ENCODE peak calls at places on chromosomes 4 and X, in ten cellular contexts. One of them, this sample, is unnamed.

GRCh38 chrX:30283456-30284200 is 25.6 kb downstream of the NR0B1 start:
- DNase-seq in choroid plexus epithelial cell: peak; percentile 83
- DNase-seq in left ventricle myocardium inferior: no peak
- DNase-seq in stomach: no peak
- DNase-seq in testis: no peak
- DNase-seq in MM.1S: no peak
- DNase-seq in AG04450: peak; percentile 53
- DNase-seq in sigmoid colon: no peak
- DNase-seq in kidney epithelial cell: peak; percentile 72
- DNase-seq in right lobe of liver: no peak
- DNase-seq in this sample: peak; percentile 74

GRCh38 chrX:69268637-69269036 is 103.4 kb upstream of the PJA1 start:
- DNase-seq in choroid plexus epithelial cell: no peak
- DNase-seq in left ventricle myocardium inferior: no peak
- DNase-seq in stomach: no peak
- DNase-seq in testis: no peak
- DNase-seq in MM.1S: no peak
- DNase-seq in AG04450: no peak
- DNase-seq in sigmoid colon: peak; percentile 0
- DNase-seq in kidney epithelial cell: no peak
- DNase-seq in right lobe of liver: no peak
- DNase-seq in this sample: no peak

GRCh38 chr4:163709601-163710000 is 215.1 kb downstream of the TMA16 start:
- DNase-seq in choroid plexus epithelial cell: no peak
- DNase-seq in left ventricle myocardium inferior: no peak
- DNase-seq in stomach: no peak
- DNase-seq in testis: no peak
- DNase-seq in MM.1S: no peak
- DNase-seq in AG04450: no peak
- DNase-seq in sigmoid colon: no peak
- DNase-seq in kidney epithelial cell: no peak
- DNase-seq in right lobe of liver: no peak
- DNase-seq in this sample: no peak

GRCh38 chr4:105126311-105127153 is 20.1 kb upstream of the TET2 start:
- DNase-seq in choroid plexus epithelial cell: peak; percentile 69
- DNase-seq in left ventricle myocardium inferior: no peak
- DNase-seq in stomach: no peak
- DNase-seq in testis: no peak
- DNase-seq in MM.1S: no peak
- DNase-seq in AG04450: no peak
- DNase-seq in sigmoid colon: no peak
- DNase-seq in kidney epithelial cell: no peak
- DNase-seq in right lobe of liver: no peak
- DNase-seq in this sample: no peak

GRCh38 chr4:95219109-95219508 is 329.7 kb downstream of the UNC5C start:
- DNase-seq in choroid plexus epithelial cell: peak; percentile 15
- DNase-seq in left ventricle myocardium inferior: no peak
- DNase-seq in stomach: no peak
- DNase-seq in testis: no peak
- DNase-seq in MM.1S: no peak
- DNase-seq in AG04450: peak; percentile 43
- DNase-seq in sigmoid colon: no peak
- DNase-seq in kidney epithelial cell: no peak
- DNase-seq in right lobe of liver: no peak
- DNase-seq in this sample: no peak

GRCh38 chr4:109701566-109702399 is 1.5 kb downstream of the CASP6 start:
- DNase-seq in choroid plexus epithelial cell: peak; percentile 15
- DNase-seq in left ventricle myocardium inferior: no peak
- DNase-seq in stomach: no peak
- DNase-seq in testis: no peak
- DNase-seq in MM.1S: peak; percentile 27
- DNase-seq in AG04450: no peak
- DNase-seq in sigmoid colon: no peak
- DNase-seq in kidney epithelial cell: no peak
- DNase-seq in right lobe of liver: no peak
- DNase-seq in this sample: no peak

GRCh38 chr4:25913056-25913850 is 767 bp upstream of the SMIM20 start:
- DNase-seq in choroid plexus epithelial cell: no peak
- DNase-seq in left ventricle myocardium inferior: peak; percentile 38
- DNase-seq in stomach: peak; percentile 31
- DNase-seq in testis: peak; percentile 30
- DNase-seq in MM.1S: peak; percentile 33
- DNase-seq in AG04450: no peak
- DNase-seq in sigmoid colon: peak; percentile 76
- DNase-seq in kidney epithelial cell: no peak
- DNase-seq in right lobe of liver: peak; percentile 59
- DNase-seq in this sample: no peak

GRCh38 chrX:7147978-7148824 is at the start of gene PUDP:
- DNase-seq in choroid plexus epithelial cell: peak; percentile 80
- DNase-seq in left ventricle myocardium inferior: peak; percentile 82
- DNase-seq in stomach: peak; percentile 95
- DNase-seq in testis: peak; percentile 86
- DNase-seq in MM.1S: peak; percentile 87
- DNase-seq in AG04450: peak; percentile 55
- DNase-seq in sigmoid colon: peak; percentile 94
- DNase-seq in kidney epithelial cell: no peak
- DNase-seq in right lobe of liver: peak; percentile 94
- DNase-seq in this sample: no peak

GRCh38 chr4:116926631-116927295 is 158.6 kb downstream of the TRAM1L1 start:
- DNase-seq in choroid plexus epithelial cell: no peak
- DNase-seq in left ventricle myocardium inferior: no peak
- DNase-seq in stomach: no peak
- DNase-seq in testis: no peak
- DNase-seq in MM.1S: no peak
- DNase-seq in AG04450: no peak
- DNase-seq in sigmoid colon: no peak
- DNase-seq in kidney epithelial cell: peak; percentile 7
- DNase-seq in right lobe of liver: no peak
- DNase-seq in this sample: no peak

GRCh38 chrX:43970528-43970927 is 2.7 kb downstream of the NDP start:
- DNase-seq in choroid plexus epithelial cell: no peak
- DNase-seq in left ventricle myocardium inferior: no peak
- DNase-seq in stomach: no peak
- DNase-seq in testis: no peak
- DNase-seq in MM.1S: no peak
- DNase-seq in AG04450: no peak
- DNase-seq in sigmoid colon: no peak
- DNase-seq in kidney epithelial cell: no peak
- DNase-seq in right lobe of liver: no peak
- DNase-seq in this sample: no peak

GRCh38 chrX:11745881-11746280 is 12.2 kb upstream of the MSL3 start:
- DNase-seq in choroid plexus epithelial cell: no peak
- DNase-seq in left ventricle myocardium inferior: no peak
- DNase-seq in stomach: no peak
- DNase-seq in testis: no peak
- DNase-seq in MM.1S: no peak
- DNase-seq in AG04450: no peak
- DNase-seq in sigmoid colon: no peak
- DNase-seq in kidney epithelial cell: no peak
- DNase-seq in right lobe of liver: no peak
- DNase-seq in this sample: no peak

GRCh38 chr4:23235613-23236390 is 543.1 kb downstream of the GBA3 start:
- DNase-seq in choroid plexus epithelial cell: no peak
- DNase-seq in left ventricle myocardium inferior: no peak
- DNase-seq in stomach: no peak
- DNase-seq in testis: no peak
- DNase-seq in MM.1S: no peak
- DNase-seq in AG04450: no peak
- DNase-seq in sigmoid colon: no peak
- DNase-seq in kidney epithelial cell: no peak
- DNase-seq in right lobe of liver: no peak
- DNase-seq in this sample: no peak

GRCh38 chr4:98609946-98610345 is 48.5 kb downstream of the TSPAN5 start:
- DNase-seq in choroid plexus epithelial cell: peak; percentile 48
- DNase-seq in left ventricle myocardium inferior: no peak
- DNase-seq in stomach: no peak
- DNase-seq in testis: no peak
- DNase-seq in MM.1S: no peak
- DNase-seq in AG04450: peak; percentile 6
- DNase-seq in sigmoid colon: no peak
- DNase-seq in kidney epithelial cell: no peak
- DNase-seq in right lobe of liver: no peak
- DNase-seq in this sample: no peak

DNA sequence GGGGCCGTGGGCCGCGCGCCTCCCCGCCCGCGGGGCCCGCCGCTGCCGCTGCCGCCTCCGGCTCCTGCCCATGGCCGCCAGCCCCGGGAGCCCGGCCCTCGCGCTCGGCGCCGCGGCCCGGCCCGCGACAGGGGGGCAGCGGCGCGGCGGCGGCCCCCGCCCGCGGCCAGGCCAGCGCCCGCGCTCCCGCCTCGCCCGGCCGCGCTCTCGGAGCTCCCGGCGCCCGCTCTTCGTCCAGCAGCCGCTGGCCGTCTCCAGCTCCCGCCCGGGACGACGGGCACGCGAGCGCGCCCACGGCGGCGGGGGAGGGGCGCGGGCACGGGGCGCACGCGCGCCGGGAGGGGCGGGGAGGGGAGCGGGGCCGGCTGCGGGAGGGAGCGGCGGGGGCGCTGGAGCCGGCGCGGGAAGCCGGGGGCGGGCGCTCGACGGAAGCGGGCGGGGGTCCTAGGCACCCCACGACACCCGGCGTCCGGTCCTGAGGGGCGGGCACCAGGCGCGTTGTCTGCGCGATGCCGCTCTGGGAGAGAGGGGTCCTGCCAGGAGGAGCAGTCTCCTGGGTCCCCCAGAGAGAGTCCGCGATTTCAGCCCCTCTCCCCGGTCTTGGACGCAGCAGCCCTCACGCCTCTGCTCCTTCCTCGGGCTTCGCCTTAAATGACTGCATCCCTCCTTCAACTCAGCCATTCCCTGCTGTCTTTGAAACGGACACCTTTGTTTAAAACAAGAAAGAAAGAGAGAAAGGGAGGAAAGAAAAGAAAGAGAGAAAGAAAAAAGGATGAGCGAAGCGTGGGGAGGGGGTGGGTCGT is 489 bp upstream of the PDZD4 start:
- DNase-seq in choroid plexus epithelial cell: no peak
- DNase-seq in left ventricle myocardium inferior: no peak
- DNase-seq in stomach: no peak
- DNase-seq in testis: no peak
- DNase-seq in MM.1S: no peak
- DNase-seq in AG04450: no peak
- DNase-seq in sigmoid colon: no peak
- DNase-seq in kidney epithelial cell: no peak
- DNase-seq in right lobe of liver: no peak
- DNase-seq in this sample: no peak
- H3K4me3 ChIP-seq in choroid plexus epithelial cell: no peak overlapping the region
- H3K4me3 ChIP-seq in left ventricle myocardium inferior: peak overlapping the region; percentile 65
- H3K4me3 ChIP-seq in stomach: peak overlapping the region; percentile 53
- H3K4me3 ChIP-seq in testis: no peak overlapping the region
- H3K4me3 ChIP-seq in MM.1S: no peak overlapping the region
- H3K4me3 ChIP-seq in AG04450: no peak overlapping the region
- H3K4me3 ChIP-seq in sigmoid colon: peak overlapping the region; percentile 59
- H3K4me3 ChIP-seq in kidney epithelial cell: no peak overlapping the region
- H3K4me3 ChIP-seq in right lobe of liver: no peak overlapping the region
- H3K4me3 ChIP-seq in this sample: no peak overlapping the region

GRCh38 chrX:138018145-138018799 is 452.3 kb downstream of the ZIC3 start:
- DNase-seq in choroid plexus epithelial cell: peak; percentile 0
- DNase-seq in left ventricle myocardium inferior: no peak
- DNase-seq in stomach: no peak
- DNase-seq in testis: no peak
- DNase-seq in MM.1S: no peak
- DNase-seq in AG04450: no peak
- DNase-seq in sigmoid colon: no peak
- DNase-seq in kidney epithelial cell: no peak
- DNase-seq in right lobe of liver: no peak
- DNase-seq in this sample: no peak
- TF ChIP-seq CTCF in choroid plexus epithelial cell: no peak
- TF ChIP-seq CTCF in left ventricle myocardium inferior: no peak
- TF ChIP-seq CTCF in stomach: no peak
- TF ChIP-seq CTCF in testis: no peak
- TF ChIP-seq CTCF in MM.1S: no peak
- TF ChIP-seq CTCF in AG04450: no peak
- TF ChIP-seq CTCF in sigmoid colon: no peak
- TF ChIP-seq CTCF in kidney epithelial cell: no peak
- TF ChIP-seq CTCF in right lobe of liver: no peak
- TF ChIP-seq CTCF in this sample: no peak

GRCh38 chrX:16633754-16634153 is 16.2 kb upstream of the S100G start:
- DNase-seq in choroid plexus epithelial cell: peak; percentile 58
- DNase-seq in left ventricle myocardium inferior: no peak
- DNase-seq in stomach: no peak
- DNase-seq in testis: no peak
- DNase-seq in MM.1S: no peak
- DNase-seq in AG04450: no peak
- DNase-seq in sigmoid colon: no peak
- DNase-seq in kidney epithelial cell: no peak
- DNase-seq in right lobe of liver: no peak
- DNase-seq in this sample: no peak

GRCh38 chrX:16635040-16635439 is 14.9 kb upstream of the S100G start:
- DNase-seq in choroid plexus epithelial cell: no peak
- DNase-seq in left ventricle myocardium inferior: no peak
- DNase-seq in stomach: no peak
- DNase-seq in testis: no peak
- DNase-seq in MM.1S: no peak
- DNase-seq in AG04450: no peak
- DNase-seq in sigmoid colon: no peak
- DNase-seq in kidney epithelial cell: no peak
- DNase-seq in right lobe of liver: no peak
- DNase-seq in this sample: no peak

GRCh38 chrX:16628954-16629595 is 20.9 kb upstream of the S100G start:
- DNase-seq in choroid plexus epithelial cell: peak; percentile 10
- DNase-seq in left ventricle myocardium inferior: no peak
- DNase-seq in stomach: no peak
- DNase-seq in testis: no peak
- DNase-seq in MM.1S: no peak
- DNase-seq in AG04450: no peak
- DNase-seq in sigmoid colon: no peak
- DNase-seq in kidney epithelial cell: no peak
- DNase-seq in right lobe of liver: no peak
- DNase-seq in this sample: no peak
- H3K4me3 ChIP-seq in choroid plexus epithelial cell: no peak overlapping the region
- H3K4me3 ChIP-seq in left ventricle myocardium inferior: no peak overlapping the region
- H3K4me3 ChIP-seq in stomach: no peak overlapping the region
- H3K4me3 ChIP-seq in testis: no peak overlapping the region
- H3K4me3 ChIP-seq in MM.1S: no peak overlapping the region
- H3K4me3 ChIP-seq in AG04450: no peak overlapping the region
- H3K4me3 ChIP-seq in sigmoid colon: no peak overlapping the region
- H3K4me3 ChIP-seq in kidney epithelial cell: no peak overlapping the region
- H3K4me3 ChIP-seq in right lobe of liver: no peak overlapping the region
- H3K4me3 ChIP-seq in this sample: no peak overlapping the region

DNA sequence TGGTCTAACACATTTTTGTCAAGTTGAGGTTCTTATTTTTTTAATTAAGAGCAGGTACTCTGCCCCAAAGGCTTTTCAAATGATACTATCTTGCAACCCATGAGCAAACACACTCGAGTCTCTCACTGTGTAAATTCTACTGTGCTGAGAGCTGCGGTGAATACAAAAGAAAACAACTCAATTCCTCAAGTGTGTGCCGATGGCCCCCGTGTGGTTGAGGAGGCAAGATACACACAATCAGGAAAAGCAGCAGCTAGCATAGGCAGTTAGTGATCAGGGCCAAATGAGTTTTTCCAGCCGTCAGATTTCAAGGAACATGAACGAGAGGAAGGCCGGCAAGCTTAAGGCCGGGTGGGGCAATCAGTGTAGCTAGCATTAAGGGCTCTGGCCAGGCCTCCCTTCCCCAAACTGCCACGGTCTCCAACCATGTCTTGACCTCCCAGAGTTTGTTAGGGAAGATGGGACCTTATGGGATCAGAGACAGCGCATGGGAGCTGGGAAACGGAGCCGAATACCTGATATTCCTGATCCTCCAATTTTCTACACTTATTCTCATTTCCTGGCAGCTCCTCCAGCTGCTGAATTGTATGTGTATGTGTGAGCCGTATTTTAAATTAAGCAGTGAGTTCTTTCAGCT is 59.7 kb downstream of the RTL9 start:
- DNase-seq in choroid plexus epithelial cell: peak; percentile 76
- DNase-seq in left ventricle myocardium inferior: no peak
- DNase-seq in stomach: peak; percentile 32
- DNase-seq in testis: peak; percentile 45
- DNase-seq in MM.1S: peak; percentile 19
- DNase-seq in AG04450: peak; percentile 50
- DNase-seq in sigmoid colon: no peak
- DNase-seq in kidney epithelial cell: no peak
- DNase-seq in right lobe of liver: no peak
- DNase-seq in this sample: no peak
- TF ChIP-seq CTCF in choroid plexus epithelial cell: peak; percentile 72
- TF ChIP-seq CTCF in left ventricle myocardium inferior: peak; percentile 28
- TF ChIP-seq CTCF in stomach: peak; percentile 25
- TF ChIP-seq CTCF in testis: peak; percentile 32
- TF ChIP-seq CTCF in MM.1S: peak; percentile 51
- TF ChIP-seq CTCF in AG04450: peak; percentile 66
- TF ChIP-seq CTCF in sigmoid colon: no peak
- TF ChIP-seq CTCF in kidney epithelial cell: peak; percentile 54
- TF ChIP-seq CTCF in right lobe of liver: peak; percentile 22
- TF ChIP-seq CTCF in this sample: peak; percentile 50